ENCODE peak calls at places on chromosomes 5 and 9, in four cellular contexts. One of them, this sample, is unnamed.

GRCh38 chr5:17991775-17992174 is 357.5 kb downstream of the TAF11L14 start:
- DNase-seq in endothelial cell: no peak
- DNase-seq in mammary epithelial cell: no peak
- DNase-seq in AG08396: no peak
- DNase-seq in this sample: no peak

GRCh38 chr5:168528521-168529360 is at the start of gene FBLL1:
- DNase-seq in endothelial cell: peak
- DNase-seq in mammary epithelial cell: no peak
- DNase-seq in AG08396: peak
- DNase-seq in this sample: no peak

GRCh38 chr5:123721721-123722276 is 209.8 kb downstream of the CSNK1G3 start:
- DNase-seq in endothelial cell: no peak
- DNase-seq in mammary epithelial cell: no peak
- DNase-seq in AG08396: no peak
- DNase-seq in this sample: no peak

GRCh38 chr5:176529116-176529823 is 7.9 kb downstream of the RNF44 start:
- DNase-seq in endothelial cell: no peak
- DNase-seq in mammary epithelial cell: no peak
- DNase-seq in AG08396: no peak
- DNase-seq in this sample: no peak

GRCh38 chr5:150763023-150763793 is 4.4 kb upstream of the DCTN4 start:
- DNase-seq in endothelial cell: no peak
- DNase-seq in mammary epithelial cell: peak
- DNase-seq in AG08396: no peak
- DNase-seq in this sample: no peak

GRCh38 chr9:71498691-71499090 is 269.6 kb downstream of the CEMIP2 start:
- DNase-seq in endothelial cell: no peak
- DNase-seq in mammary epithelial cell: no peak
- DNase-seq in AG08396: no peak
- DNase-seq in this sample: no peak

GRCh38 chr9:92631452-92632211 is 38.3 kb downstream of the IPPK start:
- DNase-seq in endothelial cell: no peak
- DNase-seq in mammary epithelial cell: no peak
- DNase-seq in AG08396: no peak
- DNase-seq in this sample: no peak

GRCh38 chr9:74848150-74848525 is 39.6 kb downstream of the TRPM6 start:
- DNase-seq in endothelial cell: no peak
- DNase-seq in mammary epithelial cell: no peak
- DNase-seq in AG08396: no peak
- DNase-seq in this sample: no peak

GRCh38 chr9:124044448-124044847 is 32.9 kb downstream of the LHX2 start:
- DNase-seq in endothelial cell: no peak
- DNase-seq in mammary epithelial cell: no peak
- DNase-seq in AG08396: no peak
- DNase-seq in this sample: no peak

GRCh38 chr9:83199240-83199639 is 136.3 kb upstream of the RASEF start:
- DNase-seq in endothelial cell: peak
- DNase-seq in mammary epithelial cell: peak
- DNase-seq in AG08396: peak
- DNase-seq in this sample: peak

GRCh38 chr5:139775872-139776271 is 19.7 kb upstream of the PSD2 start:
- DNase-seq in endothelial cell: no peak
- DNase-seq in mammary epithelial cell: no peak
- DNase-seq in AG08396: no peak
- DNase-seq in this sample: no peak

GRCh38 chr9:91857831-91858669 is 92.0 kb downstream of the ROR2 start:
- DNase-seq in endothelial cell: no peak
- DNase-seq in mammary epithelial cell: no peak
- DNase-seq in AG08396: no peak
- DNase-seq in this sample: no peak

GRCh38 chr5:86596476-86596875 is 21.3 kb upstream of the COX7C start:
- DNase-seq in endothelial cell: no peak
- DNase-seq in mammary epithelial cell: no peak
- DNase-seq in AG08396: no peak
- DNase-seq in this sample: no peak

GRCh38 chr5:147544556-147544955 is 34.7 kb upstream of the DPYSL3 start:
- DNase-seq in endothelial cell: no peak
- DNase-seq in mammary epithelial cell: no peak
- DNase-seq in AG08396: no peak
- DNase-seq in this sample: no peak

GRCh38 chr5:14153932-14154646 is 10.9 kb downstream of the TRIO start:
- DNase-seq in endothelial cell: peak
- DNase-seq in mammary epithelial cell: peak
- DNase-seq in AG08396: peak
- DNase-seq in this sample: no peak